ENCODE peak calls at places on chromosomes 4 and X, in five cellular contexts. One of them, this sample, is unnamed.

GRCh38 chr4:98728871-98729270 is 70.5 kb upstream of the TSPAN5 start:
- DNase-seq in DMS 273 treated with DMSO at 0.1 percent for 48 hours: no peak
- DNase-seq in A549: no peak
- DNase-seq in stimulated activated CD4-positive, alpha-beta T cell treated with anti-CD3 and anti-CD28 coated beads, Interleukin-1b, Interleukin-23, amount 100 ng/mL, for 48 hours: no peak
- DNase-seq in stimulated activated CD8-positive, alpha-beta memory T cell treated with anti-CD3 and anti-CD28 coated beads, Interleukin-2, amount 100 ng/mL, for 48 hours: no peak
- DNase-seq in this sample: no peak

GRCh38 chrX:154734101-154734781 is 16.6 kb downstream of the GAB3 start:
- DNase-seq in DMS 273 treated with DMSO at 0.1 percent for 48 hours: no peak
- DNase-seq in A549: peak
- DNase-seq in stimulated activated CD4-positive, alpha-beta T cell treated with anti-CD3 and anti-CD28 coated beads, Interleukin-1b, Interleukin-23, amount 100 ng/mL, for 48 hours: no peak
- DNase-seq in stimulated activated CD8-positive, alpha-beta memory T cell treated with anti-CD3 and anti-CD28 coated beads, Interleukin-2, amount 100 ng/mL, for 48 hours: no peak
- DNase-seq in this sample: no peak

GRCh38 chr4:762211-763190 is 56.9 kb downstream of the PCGF3 start:
- DNase-seq in DMS 273 treated with DMSO at 0.1 percent for 48 hours: no peak
- DNase-seq in A549: peak
- DNase-seq in stimulated activated CD4-positive, alpha-beta T cell treated with anti-CD3 and anti-CD28 coated beads, Interleukin-1b, Interleukin-23, amount 100 ng/mL, for 48 hours: no peak
- DNase-seq in stimulated activated CD8-positive, alpha-beta memory T cell treated with anti-CD3 and anti-CD28 coated beads, Interleukin-2, amount 100 ng/mL, for 48 hours: no peak
- DNase-seq in this sample: no peak

GRCh38 chr4:42871685-42872271 is 20.7 kb upstream of the GRXCR1 start:
- DNase-seq in DMS 273 treated with DMSO at 0.1 percent for 48 hours: no peak
- DNase-seq in A549: no peak
- DNase-seq in stimulated activated CD4-positive, alpha-beta T cell treated with anti-CD3 and anti-CD28 coated beads, Interleukin-1b, Interleukin-23, amount 100 ng/mL, for 48 hours: no peak
- DNase-seq in stimulated activated CD8-positive, alpha-beta memory T cell treated with anti-CD3 and anti-CD28 coated beads, Interleukin-2, amount 100 ng/mL, for 48 hours: no peak
- DNase-seq in this sample: no peak

GRCh38 chr4:146577111-146577510 is 55.4 kb upstream of the SLC10A7 start:
- DNase-seq in DMS 273 treated with DMSO at 0.1 percent for 48 hours: no peak
- DNase-seq in A549: no peak
- DNase-seq in stimulated activated CD4-positive, alpha-beta T cell treated with anti-CD3 and anti-CD28 coated beads, Interleukin-1b, Interleukin-23, amount 100 ng/mL, for 48 hours: no peak
- DNase-seq in stimulated activated CD8-positive, alpha-beta memory T cell treated with anti-CD3 and anti-CD28 coated beads, Interleukin-2, amount 100 ng/mL, for 48 hours: no peak
- DNase-seq in this sample: no peak

GRCh38 chr4:2281575-2282343 is 19.9 kb upstream of the MXD4 start:
- DNase-seq in DMS 273 treated with DMSO at 0.1 percent for 48 hours: no peak
- DNase-seq in A549: no peak
- DNase-seq in stimulated activated CD4-positive, alpha-beta T cell treated with anti-CD3 and anti-CD28 coated beads, Interleukin-1b, Interleukin-23, amount 100 ng/mL, for 48 hours: peak
- DNase-seq in stimulated activated CD8-positive, alpha-beta memory T cell treated with anti-CD3 and anti-CD28 coated beads, Interleukin-2, amount 100 ng/mL, for 48 hours: peak
- DNase-seq in this sample: no peak

GRCh38 chr4:157804169-157804543 is 368.7 kb downstream of the GASK1B start:
- DNase-seq in DMS 273 treated with DMSO at 0.1 percent for 48 hours: no peak
- DNase-seq in A549: no peak
- DNase-seq in stimulated activated CD4-positive, alpha-beta T cell treated with anti-CD3 and anti-CD28 coated beads, Interleukin-1b, Interleukin-23, amount 100 ng/mL, for 48 hours: no peak
- DNase-seq in stimulated activated CD8-positive, alpha-beta memory T cell treated with anti-CD3 and anti-CD28 coated beads, Interleukin-2, amount 100 ng/mL, for 48 hours: no peak
- DNase-seq in this sample: no peak

GRCh38 chr4:38935391-38936073 is 67.9 kb downstream of the FAM114A1 start:
- DNase-seq in DMS 273 treated with DMSO at 0.1 percent for 48 hours: no peak
- DNase-seq in A549: no peak
- DNase-seq in stimulated activated CD4-positive, alpha-beta T cell treated with anti-CD3 and anti-CD28 coated beads, Interleukin-1b, Interleukin-23, amount 100 ng/mL, for 48 hours: no peak
- DNase-seq in stimulated activated CD8-positive, alpha-beta memory T cell treated with anti-CD3 and anti-CD28 coated beads, Interleukin-2, amount 100 ng/mL, for 48 hours: no peak
- DNase-seq in this sample: no peak

GRCh38 chr4:64479338-64479737 is 70.1 kb upstream of the TECRL start:
- DNase-seq in DMS 273 treated with DMSO at 0.1 percent for 48 hours: no peak
- DNase-seq in A549: no peak
- DNase-seq in stimulated activated CD4-positive, alpha-beta T cell treated with anti-CD3 and anti-CD28 coated beads, Interleukin-1b, Interleukin-23, amount 100 ng/mL, for 48 hours: no peak
- DNase-seq in stimulated activated CD8-positive, alpha-beta memory T cell treated with anti-CD3 and anti-CD28 coated beads, Interleukin-2, amount 100 ng/mL, for 48 hours: no peak
- DNase-seq in this sample: no peak

GRCh38 chr4:168536448-168536847 is 39.6 kb downstream of the PALLD start:
- DNase-seq in DMS 273 treated with DMSO at 0.1 percent for 48 hours: no peak
- DNase-seq in A549: no peak
- DNase-seq in stimulated activated CD4-positive, alpha-beta T cell treated with anti-CD3 and anti-CD28 coated beads, Interleukin-1b, Interleukin-23, amount 100 ng/mL, for 48 hours: no peak
- DNase-seq in stimulated activated CD8-positive, alpha-beta memory T cell treated with anti-CD3 and anti-CD28 coated beads, Interleukin-2, amount 100 ng/mL, for 48 hours: no peak
- DNase-seq in this sample: no peak

GRCh38 chr4:176988226-176988625 is 195.5 kb upstream of the VEGFC start:
- DNase-seq in DMS 273 treated with DMSO at 0.1 percent for 48 hours: no peak
- DNase-seq in A549: peak
- DNase-seq in stimulated activated CD4-positive, alpha-beta T cell treated with anti-CD3 and anti-CD28 coated beads, Interleukin-1b, Interleukin-23, amount 100 ng/mL, for 48 hours: no peak
- DNase-seq in stimulated activated CD8-positive, alpha-beta memory T cell treated with anti-CD3 and anti-CD28 coated beads, Interleukin-2, amount 100 ng/mL, for 48 hours: no peak
- DNase-seq in this sample: no peak

GRCh38 chrX:4265036-4265435 is 551.6 kb upstream of the PRKX start:
- DNase-seq in DMS 273 treated with DMSO at 0.1 percent for 48 hours: no peak
- DNase-seq in A549: no peak
- DNase-seq in stimulated activated CD4-positive, alpha-beta T cell treated with anti-CD3 and anti-CD28 coated beads, Interleukin-1b, Interleukin-23, amount 100 ng/mL, for 48 hours: no peak
- DNase-seq in stimulated activated CD8-positive, alpha-beta memory T cell treated with anti-CD3 and anti-CD28 coated beads, Interleukin-2, amount 100 ng/mL, for 48 hours: no peak
- DNase-seq in this sample: no peak

GRCh38 chr4:163681208-163681821 is 186.8 kb downstream of the TMA16 start:
- DNase-seq in DMS 273 treated with DMSO at 0.1 percent for 48 hours: peak
- DNase-seq in A549: peak
- DNase-seq in stimulated activated CD4-positive, alpha-beta T cell treated with anti-CD3 and anti-CD28 coated beads, Interleukin-1b, Interleukin-23, amount 100 ng/mL, for 48 hours: no peak
- DNase-seq in stimulated activated CD8-positive, alpha-beta memory T cell treated with anti-CD3 and anti-CD28 coated beads, Interleukin-2, amount 100 ng/mL, for 48 hours: no peak
- DNase-seq in this sample: no peak

GRCh38 chr4:153573881-153574807 is 108.0 kb downstream of the TMEM131L start:
- DNase-seq in DMS 273 treated with DMSO at 0.1 percent for 48 hours: no peak
- DNase-seq in A549: peak
- DNase-seq in stimulated activated CD4-positive, alpha-beta T cell treated with anti-CD3 and anti-CD28 coated beads, Interleukin-1b, Interleukin-23, amount 100 ng/mL, for 48 hours: peak
- DNase-seq in stimulated activated CD8-positive, alpha-beta memory T cell treated with anti-CD3 and anti-CD28 coated beads, Interleukin-2, amount 100 ng/mL, for 48 hours: peak
- DNase-seq in this sample: no peak

GRCh38 chr4:161252520-161253141 is 911.2 kb downstream of the FSTL5 start:
- DNase-seq in DMS 273 treated with DMSO at 0.1 percent for 48 hours: no peak
- DNase-seq in A549: peak
- DNase-seq in stimulated activated CD4-positive, alpha-beta T cell treated with anti-CD3 and anti-CD28 coated beads, Interleukin-1b, Interleukin-23, amount 100 ng/mL, for 48 hours: no peak
- DNase-seq in stimulated activated CD8-positive, alpha-beta memory T cell treated with anti-CD3 and anti-CD28 coated beads, Interleukin-2, amount 100 ng/mL, for 48 hours: no peak
- DNase-seq in this sample: no peak

GRCh38 chr4:186158966-186159365 is 32.4 kb upstream of the CYP4V2 start:
- DNase-seq in DMS 273 treated with DMSO at 0.1 percent for 48 hours: no peak
- DNase-seq in A549: no peak
- DNase-seq in stimulated activated CD4-positive, alpha-beta T cell treated with anti-CD3 and anti-CD28 coated beads, Interleukin-1b, Interleukin-23, amount 100 ng/mL, for 48 hours: no peak
- DNase-seq in stimulated activated CD8-positive, alpha-beta memory T cell treated with anti-CD3 and anti-CD28 coated beads, Interleukin-2, amount 100 ng/mL, for 48 hours: no peak
- DNase-seq in this sample: no peak

GRCh38 chrX:12894074-12894691 is 12.2 kb upstream of the TLR8 start:
- DNase-seq in DMS 273 treated with DMSO at 0.1 percent for 48 hours: no peak
- DNase-seq in A549: peak
- DNase-seq in stimulated activated CD4-positive, alpha-beta T cell treated with anti-CD3 and anti-CD28 coated beads, Interleukin-1b, Interleukin-23, amount 100 ng/mL, for 48 hours: peak
- DNase-seq in stimulated activated CD8-positive, alpha-beta memory T cell treated with anti-CD3 and anti-CD28 coated beads, Interleukin-2, amount 100 ng/mL, for 48 hours: peak
- DNase-seq in this sample: no peak

GRCh38 chr4:24105183-24106039 is 215.6 kb upstream of the PPARGC1A start:
- DNase-seq in DMS 273 treated with DMSO at 0.1 percent for 48 hours: no peak
- DNase-seq in A549: no peak
- DNase-seq in stimulated activated CD4-positive, alpha-beta T cell treated with anti-CD3 and anti-CD28 coated beads, Interleukin-1b, Interleukin-23, amount 100 ng/mL, for 48 hours: no peak
- DNase-seq in stimulated activated CD8-positive, alpha-beta memory T cell treated with anti-CD3 and anti-CD28 coated beads, Interleukin-2, amount 100 ng/mL, for 48 hours: no peak
- DNase-seq in this sample: no peak

GRCh38 chr4:184960505-184960971 is 57.8 kb upstream of the HELT start:
- DNase-seq in DMS 273 treated with DMSO at 0.1 percent for 48 hours: no peak
- DNase-seq in A549: no peak
- DNase-seq in stimulated activated CD4-positive, alpha-beta T cell treated with anti-CD3 and anti-CD28 coated beads, Interleukin-1b, Interleukin-23, amount 100 ng/mL, for 48 hours: no peak
- DNase-seq in stimulated activated CD8-positive, alpha-beta memory T cell treated with anti-CD3 and anti-CD28 coated beads, Interleukin-2, amount 100 ng/mL, for 48 hours: no peak
- DNase-seq in this sample: no peak

GRCh38 chr4:155889036-155889793 is 14.3 kb upstream of the TDO2 start:
- DNase-seq in DMS 273 treated with DMSO at 0.1 percent for 48 hours: no peak
- DNase-seq in A549: peak
- DNase-seq in stimulated activated CD4-positive, alpha-beta T cell treated with anti-CD3 and anti-CD28 coated beads, Interleukin-1b, Interleukin-23, amount 100 ng/mL, for 48 hours: no peak
- DNase-seq in stimulated activated CD8-positive, alpha-beta memory T cell treated with anti-CD3 and anti-CD28 coated beads, Interleukin-2, amount 100 ng/mL, for 48 hours: no peak
- DNase-seq in this sample: no peak

GRCh38 chr4:83115000-83115399 is 471 bp upstream of the PLAC8 start:
- DNase-seq in DMS 273 treated with DMSO at 0.1 percent for 48 hours: no peak
- DNase-seq in A549: no peak
- DNase-seq in stimulated activated CD4-positive, alpha-beta T cell treated with anti-CD3 and anti-CD28 coated beads, Interleukin-1b, Interleukin-23, amount 100 ng/mL, for 48 hours: no peak
- DNase-seq in stimulated activated CD8-positive, alpha-beta memory T cell treated with anti-CD3 and anti-CD28 coated beads, Interleukin-2, amount 100 ng/mL, for 48 hours: no peak
- DNase-seq in this sample: no peak

GRCh38 chr4:104722467-104722866 is 227.8 kb upstream of the CXXC4 start:
- DNase-seq in DMS 273 treated with DMSO at 0.1 percent for 48 hours: no peak
- DNase-seq in A549: no peak
- DNase-seq in stimulated activated CD4-positive, alpha-beta T cell treated with anti-CD3 and anti-CD28 coated beads, Interleukin-1b, Interleukin-23, amount 100 ng/mL, for 48 hours: no peak
- DNase-seq in stimulated activated CD8-positive, alpha-beta memory T cell treated with anti-CD3 and anti-CD28 coated beads, Interleukin-2, amount 100 ng/mL, for 48 hours: no peak
- DNase-seq in this sample: no peak

GRCh38 chr4:126572264-126572663 is 1060.5 kb upstream of the INTU start:
- DNase-seq in DMS 273 treated with DMSO at 0.1 percent for 48 hours: no peak
- DNase-seq in A549: no peak
- DNase-seq in stimulated activated CD4-positive, alpha-beta T cell treated with anti-CD3 and anti-CD28 coated beads, Interleukin-1b, Interleukin-23, amount 100 ng/mL, for 48 hours: no peak
- DNase-seq in stimulated activated CD8-positive, alpha-beta memory T cell treated with anti-CD3 and anti-CD28 coated beads, Interleukin-2, amount 100 ng/mL, for 48 hours: no peak
- DNase-seq in this sample: no peak

GRCh38 chr4:81447551-81448266 is 24.0 kb downstream of the RASGEF1B start:
- DNase-seq in DMS 273 treated with DMSO at 0.1 percent for 48 hours: no peak
- DNase-seq in A549: no peak
- DNase-seq in stimulated activated CD4-positive, alpha-beta T cell treated with anti-CD3 and anti-CD28 coated beads, Interleukin-1b, Interleukin-23, amount 100 ng/mL, for 48 hours: no peak
- DNase-seq in stimulated activated CD8-positive, alpha-beta memory T cell treated with anti-CD3 and anti-CD28 coated beads, Interleukin-2, amount 100 ng/mL, for 48 hours: no peak
- DNase-seq in this sample: no peak

GRCh38 chrX:37420179-37420578 is 71.0 kb downstream of the PRRG1 start:
- DNase-seq in DMS 273 treated with DMSO at 0.1 percent for 48 hours: no peak
- DNase-seq in A549: no peak
- DNase-seq in stimulated activated CD4-positive, alpha-beta T cell treated with anti-CD3 and anti-CD28 coated beads, Interleukin-1b, Interleukin-23, amount 100 ng/mL, for 48 hours: no peak
- DNase-seq in stimulated activated CD8-positive, alpha-beta memory T cell treated with anti-CD3 and anti-CD28 coated beads, Interleukin-2, amount 100 ng/mL, for 48 hours: no peak
- DNase-seq in this sample: no peak